ENCODE peak calls at places on chromosomes 12 and 14, in eight cellular contexts. W, V, Y, L, T, G, P and R are unnamed samples.

GRCh38 chr12:53973093-53974042 is at the start of gene HOXC11:
- DNase-seq in P (no peak), V (no peak), Y (no peak), T (no peak), W (no peak), G (no peak), L (no peak), R (no peak)

GRCh38 chr12:4855121-4855924 is 54.4 kb upstream of the KCNA1 start:
- DNase-seq in P (peak; percentile 26), W (peak; percentile 82), Y (peak; percentile 64), G (peak; percentile 85), L (peak; percentile 83), T (peak; percentile 82), V (peak; percentile 75), R (peak; percentile 85)

GRCh38 chr14:58272589-58273372 is 25.6 kb upstream of the ARID4A start:
- DNase-seq in L (peak; percentile 44), T (peak; percentile 47), W (peak; percentile 59), Y (peak; percentile 36), P (no peak), G (no peak), V (no peak), R (peak; percentile 24)

GRCh38 chr12:92675092-92675865 is 27.5 kb upstream of the PLEKHG7 start:
- DNase-seq in T (no peak), Y (no peak), V (no peak), L (no peak), G (no peak), W (no peak), P (no peak), R (no peak)

GRCh38 chr12:61220337-61220736 is 1039.9 kb upstream of the USP15 start:
- DNase-seq in T (no peak), W (no peak), P (no peak), V (no peak), Y (no peak), L (no peak), G (no peak), R (no peak)

GRCh38 chr14:57060276-57060956 is 208.3 kb downstream of the EXOC5 start:
- DNase-seq in G (no peak), T (peak; percentile 6), W (peak; percentile 1), V (no peak), Y (no peak), P (no peak), L (peak; percentile 0), R (no peak)

GRCh38 chr14:93019367-93019843 is 96.3 kb downstream of the ITPK1 start:
- DNase-seq in V (no peak), G (no peak), L (no peak), W (no peak), T (no peak), Y (no peak), P (no peak), R (no peak)

GRCh38 chr14:24071144-24071697 is at the start of gene CPNE6:
- DNase-seq in P (no peak), L (no peak), V (no peak), W (no peak), Y (no peak), G (no peak), T (no peak), R (no peak)

GRCh38 chr12:5916785-5917290 is 28.2 kb downstream of the ANO2 start:
- DNase-seq in W (no peak), Y (no peak), G (no peak), T (no peak), L (no peak), P (no peak), V (no peak), R (no peak)

GRCh38 chr12:51270847-51271518 is 768 bp upstream of the SMAGP start:
- DNase-seq in V (no peak), Y (no peak), G (no peak), P (no peak), W (peak; percentile 67), L (peak; percentile 68), T (peak; percentile 90), R (no peak)

GRCh38 chr14:36666416-36667206 is 5.0 kb downstream of the PAX9 start:
- DNase-seq in L (no peak), P (no peak), Y (no peak), W (no peak), V (no peak), G (no peak), T (no peak), R (no peak)
- H3K4me3 ChIP-seq in L (peak overlapping the region; percentile 18), P (no peak overlapping the region), Y (no peak overlapping the region), W (no peak overlapping the region), V (no peak overlapping the region), G (peak overlapping the region; percentile 10), T (no peak overlapping the region), R (no peak overlapping the region)

GRCh38 chr12:33439587-33440011 is at the start of gene SYT10:
- DNase-seq in G (no peak), T (no peak), Y (no peak), P (no peak), L (peak; percentile 30), V (no peak), W (peak; percentile 10), R (no peak)

GRCh38 chr12:33437598-33437997 is 2.0 kb downstream of the SYT10 start:
- DNase-seq in P (no peak), W (no peak), V (no peak), L (no peak), G (no peak), Y (no peak), T (no peak), R (no peak)

GRCh38 chr12:33438025-33438772 is 1.4 kb downstream of the SYT10 start:
- DNase-seq in T (no peak), V (no peak), L (no peak), P (no peak), Y (no peak), W (no peak), G (no peak), R (no peak)

GRCh38 chr12:33440477-33440876 is 858 bp upstream of the SYT10 start:
- DNase-seq in T (no peak), Y (no peak), P (no peak), G (no peak), V (no peak), L (no peak), W (no peak), R (no peak)

DNA sequence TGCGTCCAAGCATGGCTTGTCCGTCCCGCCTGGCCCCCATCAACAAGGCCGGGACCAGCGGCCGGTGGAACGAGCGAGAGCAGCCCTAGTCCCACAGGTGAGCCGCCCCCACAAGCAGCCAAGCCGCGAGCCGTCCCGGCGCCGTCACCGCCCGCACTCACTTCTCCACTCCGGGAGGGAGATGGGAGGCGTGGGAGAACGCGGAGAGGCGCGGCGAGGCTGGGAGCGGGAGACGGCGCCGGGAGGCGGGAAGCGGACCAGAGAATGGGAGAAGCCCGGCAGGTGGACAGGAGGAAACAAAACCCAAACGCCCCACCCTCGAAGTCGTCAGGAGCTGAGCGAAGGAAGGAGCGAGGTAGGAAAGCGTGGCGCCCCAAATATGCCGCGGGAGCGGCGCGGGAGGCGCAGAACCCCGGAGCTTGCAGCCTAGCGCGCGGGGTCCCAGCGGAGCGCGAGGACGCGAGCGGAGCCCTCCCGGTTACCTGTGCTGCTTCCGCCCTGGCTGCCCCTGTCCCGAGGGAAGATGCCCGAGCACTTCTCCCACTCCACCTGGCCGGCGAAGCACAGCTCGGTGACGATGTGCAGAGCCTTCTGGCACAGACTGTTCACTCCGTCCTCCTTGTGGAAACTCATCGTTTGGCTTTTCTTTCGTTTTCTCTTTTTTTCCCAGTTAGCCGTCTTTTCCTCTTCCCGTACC is 581 bp downstream of the SYT10 start:
- DNase-seq in W (no peak), L (no peak), Y (no peak), T (peak; percentile 10), V (no peak), P (no peak), G (no peak), R (no peak)
- H3K4me3 ChIP-seq in W (peak overlapping the region; percentile 64), L (peak overlapping the region; percentile 73), Y (peak overlapping the region; percentile 47), T (peak overlapping the region; percentile 35), V (no peak overlapping the region), P (no peak overlapping the region), G (peak overlapping the region; percentile 54), R (no peak overlapping the region)

GRCh38 chr12:31773223-31773750 is 44.5 kb upstream of the AMN1 start:
- DNase-seq in T (peak; percentile 12), W (peak; percentile 67), Y (no peak), V (no peak), P (no peak), G (no peak), L (peak; percentile 76), R (no peak)
- H3K4me3 ChIP-seq in T (no peak overlapping the region), W (no peak overlapping the region), Y (no peak overlapping the region), V (no peak overlapping the region), P (no peak overlapping the region), G (no peak overlapping the region), L (no peak overlapping the region), R (no peak overlapping the region)

GRCh38 chr12:130956456-130957303 is 3.0 kb downstream of the ADGRD1 start:
- DNase-seq in Y (no peak), W (no peak), G (no peak), P (no peak), L (no peak), T (no peak), V (no peak), R (no peak)
- H3K4me3 ChIP-seq in Y (no peak overlapping the region), W (no peak overlapping the region), G (no peak overlapping the region), P (no peak overlapping the region), L (no peak overlapping the region), T (no peak overlapping the region), V (no peak overlapping the region), R (no peak overlapping the region)

GRCh38 chr14:90399541-90400444 is 3.0 kb downstream of the CALM1 start:
- DNase-seq in W (peak; percentile 94), L (peak; percentile 93), P (peak; percentile 80), G (peak; percentile 96), V (peak; percentile 87), Y (peak; percentile 92), T (peak; percentile 88), R (peak; percentile 89)
- H3K4me3 ChIP-seq in W (no peak overlapping the region), L (no peak overlapping the region), P (peak overlapping the region; percentile 72), G (peak overlapping the region; percentile 94), V (no peak overlapping the region), Y (peak overlapping the region; percentile 83), T (peak overlapping the region; percentile 81), R (no peak overlapping the region)

DNA sequence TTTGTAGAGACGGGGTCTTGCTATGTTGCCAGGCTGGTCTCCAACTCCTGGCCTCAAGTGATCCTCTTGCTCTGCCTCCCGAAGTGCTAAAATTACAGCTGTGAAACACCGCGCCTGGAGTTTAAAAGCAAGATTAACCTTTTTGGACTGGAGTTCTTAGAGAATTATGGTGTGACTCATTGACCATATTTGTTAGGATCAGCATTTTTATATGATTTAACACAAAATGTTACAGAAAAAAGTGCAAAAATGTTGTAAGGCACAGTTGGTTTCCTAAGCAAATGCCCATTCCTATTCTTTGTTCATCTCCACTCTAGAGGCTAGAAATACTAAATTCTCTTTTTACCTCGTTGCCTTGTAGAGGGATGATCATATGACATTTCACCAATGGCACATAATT is 27.6 kb downstream of the SLC35E3 start:
- DNase-seq in V (no peak), P (no peak), Y (no peak), T (no peak), G (no peak), L (no peak), W (no peak), R (no peak)
- H3K4me3 ChIP-seq in V (no peak overlapping the region), P (no peak overlapping the region), Y (no peak overlapping the region), T (no peak overlapping the region), G (no peak overlapping the region), L (no peak overlapping the region), W (no peak overlapping the region), R (no peak overlapping the region)